ENCODE peak calls at places on chromosomes 13 and 19, in nine cellular contexts. C, E, X, R, Y, U, K, J and B are unnamed samples.
A peak's percentile ranks its signal among the peaks of the same experiment; 100 is the strongest.

GRCh38 chr19:54728167-54728566 is 3.9 kb downstream of the KIR3DL3 start:
- DNase-seq in C (no peak), E (no peak), X (no peak), R (no peak), Y (no peak), U (no peak), K (no peak), J (no peak), B (no peak)

GRCh38 chr13:106570354-106570822 is 2.5 kb upstream of the ARGLU1 start:
- DNase-seq in C (peak; percentile 78), E (no peak), X (peak; percentile 62), R (peak; percentile 92), Y (no peak), U (peak; percentile 70), K (peak; percentile 62), J (peak; percentile 75), B (no peak)

GRCh38 chr19:48061401-48062344 is 17.8 kb upstream of the CABP5 start:
- DNase-seq in C (no peak), E (peak; percentile 18), X (peak; percentile 61), R (no peak), Y (no peak), U (no peak), K (no peak), J (no peak), B (no peak)

GRCh38 chr13:74202129-74202528 is 67.9 kb upstream of the KLF12 start:
- DNase-seq in C (no peak), E (no peak), X (no peak), R (no peak), Y (no peak), U (no peak), K (no peak), J (no peak), B (no peak)

GRCh38 chr19:10112037-10112751 is 701 bp downstream of the P2RY11 start:
- DNase-seq in C (no peak), E (no peak), X (no peak), R (no peak), Y (peak; percentile 22), U (no peak), K (no peak), J (peak; percentile 65), B (no peak)

GRCh38 chr13:82477436-82477835 is 1404.8 kb downstream of the SLITRK1 start:
- DNase-seq in C (peak; percentile 2), E (no peak), X (no peak), R (no peak), Y (no peak), U (no peak), K (no peak), J (no peak), B (no peak)

GRCh38 chr19:34711890-34712289 is 22.2 kb upstream of the ZNF181 start:
- DNase-seq in C (no peak), E (no peak), X (no peak), R (no peak), Y (no peak), U (no peak), K (no peak), J (no peak), B (no peak)

GRCh38 chr13:76210262-76210661 is 574.1 kb downstream of the LMO7 start:
- DNase-seq in C (peak; percentile 56), E (no peak), X (no peak), R (no peak), Y (peak; percentile 29), U (peak; percentile 31), K (peak; percentile 61), J (no peak), B (no peak)

GRCh38 chr19:50633359-50633758 is 6.3 kb downstream of the SYT3 start:
- DNase-seq in C (no peak), E (no peak), X (no peak), R (no peak), Y (no peak), U (no peak), K (no peak), J (no peak), B (no peak)

GRCh38 chr19:50629194-50629593 is 10.5 kb downstream of the SYT3 start:
- DNase-seq in C (no peak), E (no peak), X (no peak), R (no peak), Y (no peak), U (no peak), K (no peak), J (no peak), B (no peak)

GRCh38 chr19:50629801-50630200 is 9.9 kb downstream of the SYT3 start:
- DNase-seq in C (no peak), E (no peak), X (no peak), R (no peak), Y (no peak), U (no peak), K (no peak), J (no peak), B (no peak)

GRCh38 chr19:50633973-50634372 is 5.7 kb downstream of the SYT3 start:
- DNase-seq in C (no peak), E (no peak), X (no peak), R (no peak), Y (no peak), U (no peak), K (no peak), J (no peak), B (no peak)

GRCh38 chr19:50632151-50632835 is 7.4 kb downstream of the SYT3 start:
- DNase-seq in C (no peak), E (no peak), X (no peak), R (no peak), Y (no peak), U (no peak), K (no peak), J (no peak), B (no peak)
- H3K27me3 ChIP-seq in C (no peaks in the 10 kb centered on the region), E (peaks cover under 1% of the 10 kb centered on the region), X (no peaks in the 10 kb centered on the region), R (no peaks in the 10 kb centered on the region), Y (peaks cover 13% of the 10 kb centered on the region), U (peaks cover 14% of the 10 kb centered on the region), K (peaks cover 31% of the 10 kb centered on the region), J (no peaks in the 10 kb centered on the region), B (peaks cover 1% of the 10 kb centered on the region)

GRCh38 chr19:18558595-18558994 is 925 bp downstream of the KXD1 start:
- DNase-seq in C (no peak), E (no peak), X (no peak), R (no peak), Y (no peak), U (no peak), K (no peak), J (no peak), B (no peak)

GRCh38 chr19:18558202-18558555 is 509 bp downstream of the KXD1 start:
- DNase-seq in C (no peak), E (no peak), X (no peak), R (no peak), Y (no peak), U (no peak), K (no peak), J (peak; percentile 5), B (no peak)

GRCh38 chr19:18557474-18558201 is at the start of gene KXD1:
- DNase-seq in C (peak; percentile 99), E (peak; percentile 90), X (peak; percentile 93), R (peak; percentile 99), Y (peak; percentile 99), U (peak; percentile 96), K (peak; percentile 99), J (peak; percentile 99), B (peak; percentile 85)

GRCh38 chr19:18562086-18562485 is 4.4 kb downstream of the KXD1 start:
- DNase-seq in C (peak; percentile 61), E (no peak), X (no peak), R (no peak), Y (no peak), U (peak; percentile 40), K (peak; percentile 57), J (no peak), B (no peak)

GRCh38 chr19:18559685-18560084 is 2.0 kb downstream of the KXD1 start:
- DNase-seq in C (no peak), E (no peak), X (no peak), R (no peak), Y (no peak), U (no peak), K (no peak), J (no peak), B (no peak)
- H3K4me3 ChIP-seq in C (no peak overlapping the region), E (no peak overlapping the region), X (no peak overlapping the region), R (no peak overlapping the region), Y (no peak overlapping the region), U (no peak overlapping the region), K (no peak overlapping the region), J (no peak overlapping the region), B (no peak overlapping the region)

GRCh38 chr19:42324655-42325307 is 654 bp upstream of the MEGF8 start:
- DNase-seq in C (no peak), E (no peak), X (no peak), R (no peak), Y (no peak), U (no peak), K (no peak), J (no peak), B (no peak)
- H3K27me3 ChIP-seq in C (peaks cover 21% of the 10 kb centered on the region), E (peaks cover 32% of the 10 kb centered on the region), X (peaks cover 5% of the 10 kb centered on the region), R (no peaks in the 10 kb centered on the region), Y (no peaks in the 10 kb centered on the region), U (peaks cover 35% of the 10 kb centered on the region), K (peaks cover 24% of the 10 kb centered on the region), J (no peaks in the 10 kb centered on the region), B (peaks cover 19% of the 10 kb centered on the region)

GRCh38 chr13:52161193-52161646 is 1.8 kb upstream of the NEK3 start:
- DNase-seq in C (no peak), E (no peak), X (no peak), R (no peak), Y (no peak), U (no peak), K (no peak), J (no peak), B (no peak)

GRCh38 chr13:52156724-52157251 is 2.6 kb downstream of the NEK3 start:
- DNase-seq in C (peak; percentile 63), E (no peak), X (no peak), R (no peak), Y (no peak), U (no peak), K (no peak), J (no peak), B (no peak)

GRCh38 chr13:52160053-52160452 is 656 bp upstream of the NEK3 start:
- DNase-seq in C (no peak), E (no peak), X (no peak), R (no peak), Y (no peak), U (no peak), K (no peak), J (no peak), B (no peak)

GRCh38 chr13:52158629-52159158 is 703 bp downstream of the NEK3 start:
- DNase-seq in C (peak; percentile 50), E (no peak), X (no peak), R (no peak), Y (peak; percentile 1), U (peak; percentile 32), K (peak; percentile 60), J (no peak), B (no peak)

DNA sequence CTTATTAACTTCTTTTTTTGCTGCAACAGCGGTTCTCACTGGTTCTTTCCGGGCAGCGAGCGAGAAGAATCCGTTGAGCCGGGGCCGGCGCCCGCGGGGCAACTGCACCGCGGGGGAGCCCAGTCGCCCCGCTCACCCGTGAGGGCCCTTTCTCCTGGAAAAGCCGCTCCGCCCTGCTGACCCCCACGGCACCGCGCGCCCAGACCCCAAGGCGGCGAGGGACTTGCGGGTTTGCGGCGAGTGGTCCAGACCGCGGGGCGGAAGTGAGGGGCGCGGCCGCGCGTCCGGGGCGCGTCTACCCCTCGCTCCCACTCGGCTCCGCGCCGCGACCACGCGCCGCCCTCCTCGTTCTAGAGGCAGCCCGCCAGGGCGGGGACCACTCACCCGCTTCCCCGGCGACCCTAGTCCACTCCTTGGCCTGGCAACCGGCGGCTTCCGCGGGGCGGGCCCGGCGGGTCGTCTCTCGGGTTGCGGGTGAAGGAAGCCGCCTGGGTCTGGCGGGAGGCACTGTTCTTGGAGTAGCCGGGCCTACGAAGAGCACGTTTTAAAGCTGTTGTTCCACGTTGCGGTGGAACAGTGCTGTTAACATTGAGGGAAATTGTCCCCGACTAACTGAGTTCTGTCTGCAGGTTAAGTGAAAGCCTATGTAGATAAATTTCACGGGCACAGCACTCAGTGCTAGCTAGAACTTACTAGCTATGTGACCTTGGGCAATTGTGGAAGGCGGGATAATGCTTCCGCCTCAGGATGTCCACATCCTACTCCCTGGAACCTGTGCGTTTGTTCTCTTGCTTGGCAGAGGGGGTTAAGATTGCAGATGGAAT is at the start of gene NEK3:
- DNase-seq in C (peak; percentile 65), E (peak; percentile 44), X (peak; percentile 59), R (peak; percentile 47), Y (peak; percentile 48), U (peak; percentile 79), K (peak; percentile 84), J (peak; percentile 59), B (peak; percentile 65)
- H3K4me3 ChIP-seq in C (peak within 1 kb of the TSS; percentile 85), E (peak within 1 kb of the TSS; percentile 50), X (peak within 1 kb of the TSS; percentile 77), R (peak within 1 kb of the TSS; percentile 54), Y (peak within 1 kb of the TSS; percentile 83), U (peak within 1 kb of the TSS; percentile 67), K (peak within 1 kb of the TSS; percentile 95), J (peak within 1 kb of the TSS; percentile 55), B (peak within 1 kb of the TSS; percentile 80)